ENCODE peak calls at places on chromosomes 13 and 19, in nine cellular contexts. E, I, Y, M, X, D, Z, A and J are unnamed samples.

GRCh38 chr13:97586941-97587340 is 153.0 kb downstream of the RAP2A start:
- DNase-seq in E (no peak), I (no peak), Y (no peak), M (no peak), X (no peak), D (no peak), Z (no peak), A (no peak), J (no peak)

GRCh38 chr19:49468746-49469447 is 5.1 kb upstream of the FLT3LG start:
- DNase-seq in E (peak; percentile 95), I (peak; percentile 95), Y (no peak), M (no peak), X (peak; percentile 68), D (peak; percentile 75), Z (peak; percentile 52), A (no peak), J (no peak)

GRCh38 chr19:52217576-52217975 is 27.7 kb downstream of the PPP2R1A start:
- DNase-seq in E (no peak), I (no peak), Y (no peak), M (no peak), X (no peak), D (no peak), Z (no peak), A (no peak), J (peak; percentile 35)

GRCh38 chr19:5562280-5562679 is 5.5 kb downstream of the TINCR start:
- DNase-seq in E (no peak), I (no peak), Y (no peak), M (no peak), X (no peak), D (no peak), Z (no peak), A (no peak), J (no peak)

GRCh38 chr19:5903054-5903501 is 512 bp downstream of the NDUFA11 start:
- DNase-seq in E (no peak), I (peak; percentile 58), Y (no peak), M (peak; percentile 28), X (peak; percentile 29), D (peak; percentile 58), Z (peak; percentile 47), A (no peak), J (no peak)

GRCh38 chr19:49820125-49820524 is 2.0 kb downstream of the MED25 start:
- DNase-seq in E (no peak), I (peak; percentile 29), Y (no peak), M (no peak), X (no peak), D (peak; percentile 79), Z (no peak), A (no peak), J (no peak)

GRCh38 chr19:58586131-58586765 is 13.1 kb upstream of the MZF1 start:
- DNase-seq in E (peak; percentile 10), I (no peak), Y (no peak), M (no peak), X (no peak), D (no peak), Z (no peak), A (no peak), J (no peak)

GRCh38 chr19:54218960-54219661 is 3.7 kb downstream of the LILRB3 start:
- DNase-seq in E (no peak), I (no peak), Y (no peak), M (no peak), X (no peak), D (no peak), Z (no peak), A (no peak), J (no peak)

GRCh38 chr13:35475960-35476943 is at the start of gene MAB21L1:
- DNase-seq in E (no peak), I (peak; percentile 53), Y (no peak), M (peak; percentile 29), X (no peak), D (peak; percentile 73), Z (no peak), A (no peak), J (no peak)

GRCh38 chr19:51702103-51702753 is 9.1 kb downstream of the SPACA6 start:
- DNase-seq in E (peak; percentile 54), I (peak; percentile 73), Y (no peak), M (no peak), X (peak; percentile 73), D (peak; percentile 90), Z (peak; percentile 93), A (no peak), J (peak; percentile 83)

GRCh38 chr13:113157929-113158747 is at the start of gene PROZ:
- DNase-seq in E (no peak), I (no peak), Y (no peak), M (no peak), X (no peak), D (no peak), Z (no peak), A (no peak), J (no peak)

DNA sequence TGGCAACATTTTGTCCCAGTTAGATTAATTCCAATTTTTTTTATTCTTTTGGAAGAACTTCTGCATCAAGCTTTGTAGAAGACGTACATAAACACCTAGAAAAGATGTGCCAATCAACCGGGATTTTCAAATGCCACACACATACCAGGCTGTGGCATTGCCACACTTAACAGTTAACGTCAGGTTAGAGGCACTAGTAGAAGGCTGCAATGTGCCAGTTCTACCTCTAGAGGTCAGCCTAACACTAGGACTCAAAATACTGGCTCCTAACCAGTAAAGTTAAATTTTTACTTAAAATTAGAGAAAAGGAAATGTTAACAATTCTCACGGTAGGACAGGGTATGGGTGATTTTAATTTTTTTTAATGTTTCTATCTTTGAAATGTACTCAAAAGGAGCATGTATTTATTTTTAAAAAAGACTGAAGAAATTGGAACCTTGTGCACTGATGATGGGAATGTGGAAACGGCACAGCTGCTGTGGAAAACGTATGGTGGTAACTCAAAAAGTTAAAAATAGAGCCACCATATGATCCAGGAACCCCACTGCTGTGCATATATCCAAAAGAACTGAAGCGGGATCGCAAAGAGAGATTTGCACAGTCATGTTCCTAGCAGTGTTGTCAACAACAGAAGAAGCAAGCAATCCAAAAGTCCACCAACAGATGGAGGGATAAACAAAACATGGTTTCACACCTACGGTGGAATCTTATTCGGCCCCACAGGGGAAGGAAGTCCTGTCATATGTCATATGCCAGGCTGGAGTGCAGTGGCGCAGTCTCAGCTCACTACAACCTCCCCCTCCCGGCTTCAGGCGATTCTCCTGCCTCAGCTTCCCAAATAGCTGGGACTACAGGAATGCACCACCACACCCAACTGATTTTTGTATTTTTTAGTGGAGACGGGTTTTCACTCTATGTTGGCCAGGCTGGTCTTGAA is 30.3 kb downstream of the CRYL1 start:
- DNase-seq in E (peak; percentile 55), I (peak; percentile 83), Y (peak; percentile 24), M (peak; percentile 73), X (peak; percentile 77), D (peak; percentile 79), Z (peak; percentile 66), A (peak; percentile 39), J (peak; percentile 53)
- TF ChIP-seq CTCF in E (peak; percentile 99), I (peak; percentile 96), Y (peak; percentile 75), M (peak; percentile 91), X (peak; percentile 91), D (peak; percentile 98), Z (peak; percentile 93), A (peak; percentile 97), J (peak; percentile 96)

GRCh38 chr19:13070425-13071140 is 32.1 kb downstream of the LYL1 start:
- DNase-seq in E (no peak), I (no peak), Y (no peak), M (no peak), X (no peak), D (no peak), Z (no peak), A (no peak), J (no peak)
- TF ChIP-seq CTCF in E (no peak), I (no peak), Y (no peak), M (no peak), X (no peak), D (no peak), Z (no peak), A (no peak), J (no peak)

GRCh38 chr19:13623686-13624405 is 117.6 kb upstream of the CACNA1A start:
- DNase-seq in E (no peak), I (no peak), Y (no peak), M (no peak), X (no peak), D (no peak), Z (no peak), A (no peak), J (no peak)

GRCh38 chr19:13619203-13619632 is 112.9 kb upstream of the CACNA1A start:
- DNase-seq in E (no peak), I (peak; percentile 41), Y (peak; percentile 34), M (peak; percentile 3), X (peak; percentile 48), D (no peak), Z (no peak), A (no peak), J (peak; percentile 51)

GRCh38 chr19:13615890-13616289 is 109.6 kb upstream of the CACNA1A start:
- DNase-seq in E (no peak), I (no peak), Y (no peak), M (peak; percentile 3), X (no peak), D (no peak), Z (no peak), A (no peak), J (no peak)

GRCh38 chr19:13622727-13623126 is 116.4 kb upstream of the CACNA1A start:
- DNase-seq in E (no peak), I (no peak), Y (no peak), M (no peak), X (no peak), D (no peak), Z (no peak), A (no peak), J (no peak)

DNA sequence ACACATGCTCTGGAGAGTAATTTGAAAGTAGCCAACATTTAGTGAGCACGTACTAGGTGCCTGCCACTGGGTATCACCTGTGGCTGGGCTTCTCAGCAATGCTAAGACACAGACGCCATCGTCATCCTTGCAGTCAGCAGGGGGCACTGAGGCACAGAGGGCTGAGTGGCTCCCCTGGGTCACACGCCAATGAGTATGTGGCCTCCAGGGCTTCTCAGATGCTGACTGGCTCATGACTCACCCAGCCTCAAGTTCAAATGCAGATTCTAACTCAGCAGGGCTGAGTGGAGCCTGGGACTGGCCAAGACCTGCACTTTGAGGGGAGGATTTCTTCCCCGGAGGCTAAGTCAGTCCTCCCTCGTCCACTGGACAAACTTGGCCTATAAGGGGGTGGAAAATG is 115.1 kb upstream of the CACNA1A start:
- DNase-seq in E (no peak), I (peak; percentile 88), Y (peak; percentile 67), M (peak; percentile 96), X (peak; percentile 85), D (no peak), Z (no peak), A (peak; percentile 67), J (peak; percentile 92)
- TF ChIP-seq CTCF in E (no peak), I (peak; percentile 43), Y (peak; percentile 41), M (no peak), X (no peak), D (no peak), Z (no peak), A (peak; percentile 39), J (peak; percentile 82)

DNA sequence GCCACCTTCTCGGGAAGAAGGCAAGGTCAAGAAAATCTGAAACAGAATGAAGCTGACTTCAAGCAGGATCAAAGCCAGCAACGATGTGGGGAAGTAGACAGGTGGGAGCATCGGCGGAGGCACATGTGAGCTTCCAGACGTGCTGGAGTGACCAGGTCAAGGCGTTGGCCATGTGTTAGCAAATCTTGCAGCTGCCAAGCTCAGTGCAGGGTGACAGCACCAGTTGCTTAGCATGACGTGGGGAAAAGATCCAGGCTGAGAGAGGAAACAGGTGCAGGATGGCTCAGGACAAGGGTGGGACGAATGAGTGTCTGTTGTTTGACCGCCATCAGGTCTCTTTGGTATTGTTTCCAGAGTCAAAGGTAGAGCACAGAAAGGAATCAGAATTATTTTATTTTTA is 92.3 kb downstream of the TNFSF13B start:
- DNase-seq in E (no peak), I (no peak), Y (no peak), M (no peak), X (no peak), D (no peak), Z (no peak), A (no peak), J (no peak)
- TF ChIP-seq CTCF in E (no peak), I (no peak), Y (no peak), M (no peak), X (no peak), D (no peak), Z (no peak), A (no peak), J (no peak)